ENCODE peak calls at places on chromosomes 4 and X, in four cellular contexts. R, H, T and M are unnamed samples.

GRCh38 chr4:35695401-35695800 is 548.9 kb downstream of the ARAP2 start:
- DNase-seq in R (no peak), H (no peak), T (no peak), M (no peak)

GRCh38 chrX:72245461-72246089 is 6.7 kb upstream of the ERCC6L start:
- DNase-seq in R (no peak), H (peak), T (no peak), M (peak)

GRCh38 chr4:4974727-4975126 is 44.5 kb downstream of the CYTL1 start:
- DNase-seq in R (no peak), H (no peak), T (no peak), M (no peak)

GRCh38 chr4:22385615-22386014 is 130.3 kb downstream of the ADGRA3 start:
- DNase-seq in R (no peak), H (no peak), T (no peak), M (no peak)

GRCh38 chr4:154124539-154125255 is 335.8 kb upstream of the SFRP2 start:
- DNase-seq in R (no peak), H (no peak), T (no peak), M (no peak)

GRCh38 chrX:87140800-87141483 is 376.7 kb upstream of the KLHL4 start:
- DNase-seq in R (no peak), H (no peak), T (no peak), M (no peak)

GRCh38 chrX:132412208-132412607 is 76.6 kb downstream of the MBNL3 start:
- DNase-seq in R (no peak), H (no peak), T (no peak), M (peak)

GRCh38 chr4:8050555-8051206 is 107.9 kb downstream of the ABLIM2 start:
- DNase-seq in R (peak), H (peak), T (no peak), M (peak)

GRCh38 chr4:48698029-48698901 is 81.8 kb downstream of the FRYL start:
- DNase-seq in R (no peak), H (peak), T (no peak), M (peak)

GRCh38 chr4:52641853-52642563 is 17.1 kb downstream of the USP46 start:
- DNase-seq in R (no peak), H (no peak), T (peak), M (no peak)

GRCh38 chr4:8892556-8893226 is 21.1 kb upstream of the HMX1 start:
- DNase-seq in R (no peak), H (no peak), T (no peak), M (no peak)

GRCh38 chr4:6221851-6222760 is 21.8 kb upstream of the JAKMIP1 start:
- DNase-seq in R (no peak), H (peak), T (no peak), M (no peak)

GRCh38 chr4:73341454-73341853 is 62.6 kb upstream of the ALB start:
- DNase-seq in R (no peak), H (peak), T (peak), M (peak)
- TF ChIP-seq GABPA in R (no peak), H (no peak), T (no peak), M (no peak)

DNA sequence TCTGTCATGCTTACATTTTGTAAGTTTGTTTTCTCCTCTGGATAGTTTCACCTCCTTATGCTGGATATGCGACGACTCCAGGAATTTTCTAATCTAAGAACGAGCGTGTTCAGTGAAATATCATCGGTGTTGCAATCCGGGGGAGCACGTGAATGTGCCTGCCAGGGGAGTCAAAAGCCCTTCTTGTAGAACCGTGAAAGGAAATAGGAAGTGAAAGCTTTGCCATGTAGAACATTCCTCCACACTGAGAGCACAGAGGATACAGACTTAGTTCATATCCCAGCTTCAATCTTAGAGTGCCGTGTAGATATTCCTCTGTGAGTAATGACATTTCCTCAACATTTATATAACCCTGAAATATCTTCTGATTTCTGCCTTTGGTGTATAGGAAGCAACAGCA is 121.2 kb downstream of the VEGFC start:
- DNase-seq in R (no peak), H (no peak), T (no peak), M (no peak)
- TF ChIP-seq ATF3 in R (no peak), H (no peak), T (no peak), M (no peak)

DNA sequence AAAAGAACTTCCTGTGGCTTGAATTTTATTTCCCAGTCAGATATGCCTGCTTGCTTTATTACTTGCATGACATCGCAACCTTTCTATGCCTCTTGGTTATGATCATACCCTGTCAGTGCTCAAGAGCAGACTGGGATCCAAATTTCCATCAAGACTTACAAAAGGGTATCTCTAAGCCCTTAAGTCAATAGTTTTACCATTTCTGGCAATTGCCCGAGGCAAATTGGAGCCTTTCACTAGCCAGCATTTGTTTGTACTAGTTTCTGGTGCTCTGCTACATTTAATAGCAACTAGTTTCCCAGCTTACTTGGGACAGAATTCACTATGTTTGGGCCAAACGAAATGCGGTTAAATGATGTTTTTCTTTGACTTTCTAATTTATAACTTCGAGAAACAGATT is 73.2 kb upstream of the ITM2A start:
- DNase-seq in R (no peak), H (no peak), T (no peak), M (no peak)
- TF ChIP-seq GABPA in R (no peak), H (no peak), T (no peak), M (no peak)

GRCh38 chr4:146033149-146033548 is 94.5 kb upstream of the ZNF827 start:
- DNase-seq in R (no peak), H (no peak), T (no peak), M (peak)

GRCh38 chr4:146032234-146032860 is 93.7 kb upstream of the ZNF827 start:
- DNase-seq in R (no peak), H (no peak), T (peak), M (no peak)

GRCh38 chr4:146029939-146030710 is 91.5 kb upstream of the ZNF827 start:
- DNase-seq in R (no peak), H (no peak), T (peak), M (no peak)

GRCh38 chr4:146023334-146023967 is 84.8 kb upstream of the ZNF827 start:
- DNase-seq in R (no peak), H (no peak), T (peak), M (no peak)

DNA sequence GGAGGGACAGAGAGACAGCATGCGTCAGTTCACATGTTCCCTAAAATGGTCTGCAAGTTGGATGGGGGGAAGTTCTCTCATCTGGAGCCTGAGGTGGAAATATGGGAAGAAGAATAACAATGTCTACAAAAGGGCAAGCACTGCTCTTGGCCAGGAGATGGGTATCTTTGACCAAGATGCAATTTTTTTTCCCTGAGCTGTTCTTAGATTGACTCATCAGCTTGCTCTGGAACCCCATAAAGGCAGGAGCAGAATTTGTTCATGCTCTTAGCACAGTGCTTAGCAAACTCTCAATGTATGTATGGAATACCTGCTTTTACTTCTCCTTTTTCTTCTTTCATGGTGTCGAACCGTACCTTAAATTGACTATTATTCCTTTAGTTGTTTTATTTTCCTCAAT is 90.5 kb upstream of the ZNF827 start:
- DNase-seq in R (no peak), H (no peak), T (peak), M (no peak)
- TF ChIP-seq ATF3 in R (no peak), H (no peak), T (no peak), M (no peak)

GRCh38 chrX:31350808-31351074 is 278.9 kb upstream of the FTHL17 start:
- DNase-seq in R (no peak), H (no peak), T (no peak), M (no peak)
- TF ChIP-seq GABPA in R (no peak), H (no peak), T (no peak), M (no peak)

GRCh38 chr4:141730805-141731204 is 94.4 kb downstream of the IL15 start:
- DNase-seq in R (no peak), H (no peak), T (no peak), M (no peak)
- TF ChIP-seq ATF3 in R (no peak), H (no peak), T (no peak), M (no peak)

DNA sequence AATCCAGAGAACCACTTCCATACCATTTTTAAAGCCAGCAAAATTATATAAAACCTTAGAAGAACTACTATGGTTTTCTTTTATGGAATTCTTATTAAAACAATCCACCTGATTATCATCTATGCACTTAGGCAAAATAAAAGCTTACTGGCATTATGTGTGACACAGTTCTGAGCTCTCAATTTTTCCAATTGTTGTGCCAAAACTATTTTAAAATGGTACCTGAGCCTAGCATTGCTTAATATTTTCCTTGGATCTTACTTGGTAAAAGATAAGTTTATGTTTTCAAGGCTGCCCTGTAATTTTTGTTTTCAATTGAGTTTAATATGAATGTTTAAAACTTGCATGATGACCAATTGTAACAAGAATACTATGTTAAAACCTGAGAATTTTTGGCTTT is 201.3 kb downstream of the MAD2L1 start:
- DNase-seq in R (no peak), H (no peak), T (no peak), M (no peak)
- TF ChIP-seq GABPA in R (no peak), H (no peak), T (no peak), M (no peak)

GRCh38 chr4:26787461-26788340 is 72.9 kb upstream of the STIM2 start:
- DNase-seq in R (peak), H (peak), T (no peak), M (peak)
- TF ChIP-seq ATF3 in R (no peak), H (peak), T (no peak), M (no peak)

GRCh38 chrX:134585446-134585845 is 72.8 kb downstream of the PLAC1 start:
- DNase-seq in R (no peak), H (no peak), T (no peak), M (no peak)

GRCh38 chrX:134580947-134581346 is 77.3 kb downstream of the PLAC1 start:
- DNase-seq in R (no peak), H (no peak), T (no peak), M (no peak)
- TF ChIP-seq GABPA in R (no peak), H (no peak), T (no peak), M (no peak)